ENCODE peak calls at places on chromosomes 4 and X, in nine cellular contexts. G is cardiac muscle cell; T is BE2C; O is astrocyte of the spinal cord; C is fibroblast of mammary gland; V is activated CD8-positive, alpha-beta T cell treated with anti-CD3 and anti-CD28 coated beads for 36 hours; N is tibial artery; D is breast epithelium; I is choroid plexus epithelial cell. W is an unnamed sample.

GRCh38 chr4:22607382-22607781 is 85.4 kb upstream of the GBA3 start:
- DNase-seq in G (peak), T (peak), O (peak), C (peak), V (peak), N (no peak), D (no peak), I (peak), W (peak)

GRCh38 chr4:165765053-165765452 is 108.0 kb upstream of the TLL1 start:
- DNase-seq in G (no peak), T (no peak), O (no peak), C (no peak), V (no peak), N (no peak), D (no peak), I (peak), W (no peak)

GRCh38 chr4:112514079-112514448 is 1.9 kb downstream of the NEUROG2 start:
- DNase-seq in G (no peak), T (no peak), O (no peak), C (no peak), V (peak), N (no peak), D (no peak), I (no peak), W (no peak)

GRCh38 chr4:158007566-158007965 is 165.3 kb downstream of the GASK1B start:
- DNase-seq in G (no peak), T (no peak), O (no peak), C (no peak), V (no peak), N (no peak), D (no peak), I (no peak), W (no peak)

GRCh38 chr4:78544681-78545080 is 6.9 kb upstream of the ANXA3 start:
- DNase-seq in G (no peak), T (no peak), O (peak), C (no peak), V (no peak), N (no peak), D (no peak), I (no peak), W (no peak)

GRCh38 chr4:33160126-33160525 is 2440.0 kb downstream of the PCDH7 start:
- DNase-seq in G (peak), T (peak), O (no peak), C (peak), V (no peak), N (no peak), D (no peak), I (peak), W (no peak)

GRCh38 chrX:84108589-84108988 is 79.4 kb downstream of the RPS6KA6 start:
- DNase-seq in G (no peak), T (no peak), O (no peak), C (no peak), V (no peak), N (no peak), D (no peak), I (no peak), W (no peak)

GRCh38 chr4:157423526-157424020 is 203.0 kb downstream of the GRIA2 start:
- DNase-seq in G (no peak), T (no peak), O (no peak), C (no peak), V (no peak), N (no peak), D (no peak), I (no peak), W (no peak)

GRCh38 chr4:172998527-172999469 is 169.8 kb upstream of the GALNT7 start:
- DNase-seq in G (no peak), T (no peak), O (peak), C (peak), V (no peak), N (no peak), D (no peak), I (peak), W (no peak)

GRCh38 chr4:180798016-180798574 is 1445.1 kb upstream of the TENM3 start:
- DNase-seq in G (no peak), T (no peak), O (no peak), C (no peak), V (no peak), N (no peak), D (no peak), I (no peak), W (no peak)

GRCh38 chr4:173001571-173001970 is 167.0 kb upstream of the GALNT7 start:
- DNase-seq in G (no peak), T (no peak), O (peak), C (peak), V (no peak), N (no peak), D (no peak), I (peak), W (no peak)

GRCh38 chrX:105837227-105837626 is 14.9 kb downstream of the NRK start:
- DNase-seq in G (peak), T (no peak), O (peak), C (peak), V (no peak), N (peak), D (peak), I (peak), W (no peak)

GRCh38 chr4:128358231-128358902 is 70.8 kb upstream of the PGRMC2 start:
- DNase-seq in G (peak), T (no peak), O (peak), C (peak), V (no peak), N (no peak), D (no peak), I (peak), W (no peak)

GRCh38 chr4:76311896-76312331 is 5.4 kb downstream of the STBD1 start:
- DNase-seq in G (no peak), T (no peak), O (no peak), C (no peak), V (no peak), N (no peak), D (no peak), I (no peak), W (peak)

GRCh38 chr4:40524642-40525041 is 105.0 kb downstream of the RBM47 start:
- DNase-seq in G (no peak), T (no peak), O (peak), C (peak), V (no peak), N (no peak), D (no peak), I (peak), W (no peak)

GRCh38 chr4:145482209-145483021 is 762 bp downstream of the SMAD1 start:
- DNase-seq in G (peak), T (peak), O (peak), C (peak), V (peak), N (peak), D (peak), I (peak), W (peak)

GRCh38 chr4:174117445-174117844 is 166.0 kb downstream of the FBXO8 start:
- DNase-seq in G (no peak), T (peak), O (no peak), C (no peak), V (no peak), N (no peak), D (no peak), I (no peak), W (no peak)

GRCh38 chr4:23279377-23279988 is 586.7 kb downstream of the GBA3 start:
- DNase-seq in G (no peak), T (no peak), O (peak), C (peak), V (no peak), N (no peak), D (no peak), I (peak), W (no peak)

GRCh38 chr4:129545599-129546278 is 449.8 kb downstream of the C4orf33 start:
- DNase-seq in G (peak), T (peak), O (peak), C (peak), V (no peak), N (peak), D (no peak), I (peak), W (no peak)

GRCh38 chr4:87188932-87189331 is 31.5 kb downstream of the KLHL8 start:
- DNase-seq in G (no peak), T (no peak), O (no peak), C (no peak), V (no peak), N (no peak), D (no peak), I (no peak), W (no peak)

GRCh38 chrX:31629195-31629594 is 557.4 kb upstream of the FTHL17 start:
- DNase-seq in G (no peak), T (no peak), O (no peak), C (no peak), V (no peak), N (no peak), D (no peak), I (no peak), W (no peak)

GRCh38 chrX:4925911-4926310 is 1212.5 kb upstream of the PRKX start:
- DNase-seq in G (no peak), T (no peak), O (peak), C (no peak), V (no peak), N (no peak), D (no peak), I (no peak), W (no peak)

GRCh38 chr4:53494851-53495250 is 96.4 kb downstream of the LNX1 start:
- DNase-seq in G (no peak), T (no peak), O (no peak), C (no peak), V (no peak), N (no peak), D (no peak), I (no peak), W (no peak)

GRCh38 chr4:101689220-101689619 is 101.3 kb upstream of the BANK1 start:
- DNase-seq in G (no peak), T (no peak), O (no peak), C (no peak), V (no peak), N (no peak), D (no peak), I (no peak), W (no peak)

GRCh38 chr4:56874166-56874565 is 33.5 kb upstream of the REST start:
- DNase-seq in G (peak), T (no peak), O (no peak), C (no peak), V (no peak), N (no peak), D (no peak), I (no peak), W (no peak)

GRCh38 chr4:38091636-38092035 is 131.4 kb downstream of the PTTG2 start:
- DNase-seq in G (no peak), T (no peak), O (peak), C (peak), V (no peak), N (no peak), D (no peak), I (peak), W (no peak)

GRCh38 chr4:6150046-6150735 is 50.2 kb downstream of the JAKMIP1 start:
- DNase-seq in G (no peak), T (no peak), O (no peak), C (no peak), V (no peak), N (no peak), D (no peak), I (no peak), W (no peak)

GRCh38 chr4:106986486-106986885 is 49.6 kb downstream of the DKK2 start:
- DNase-seq in G (no peak), T (no peak), O (peak), C (peak), V (no peak), N (no peak), D (no peak), I (peak), W (no peak)

GRCh38 chrX:133654801-133655200 is 239.5 kb upstream of the GPC4 start:
- DNase-seq in G (no peak), T (no peak), O (no peak), C (peak), V (no peak), N (no peak), D (no peak), I (peak), W (no peak)

GRCh38 chr4:34046580-34046979 is 2197.7 kb downstream of the ARAP2 start:
- DNase-seq in G (no peak), T (no peak), O (peak), C (peak), V (no peak), N (no peak), D (no peak), I (peak), W (no peak)

GRCh38 chr4:687975-688694 is 816 bp downstream of the SLC49A3 start:
- DNase-seq in G (no peak), T (no peak), O (no peak), C (no peak), V (no peak), N (no peak), D (no peak), I (no peak), W (no peak)

GRCh38 chr4:183444953-183445543 is 612 bp downstream of the CDKN2AIP start:
- DNase-seq in G (peak), T (peak), O (no peak), C (peak), V (peak), N (peak), D (no peak), I (peak), W (peak)

GRCh38 chr4:111781611-111782010 is 363.6 kb upstream of the FAM241A start:
- DNase-seq in G (no peak), T (no peak), O (no peak), C (no peak), V (no peak), N (no peak), D (no peak), I (no peak), W (no peak)

GRCh38 chrX:107894038-107894437 is 68.4 kb downstream of the MID2 start:
- DNase-seq in G (peak), T (no peak), O (peak), C (peak), V (peak), N (no peak), D (no peak), I (peak), W (no peak)

GRCh38 chr4:152515678-152516077 is 20.2 kb downstream of the FBXW7 start:
- DNase-seq in G (no peak), T (no peak), O (peak), C (peak), V (no peak), N (no peak), D (no peak), I (peak), W (no peak)

GRCh38 chrX:12961191-12961718 is 13.7 kb upstream of the TMSB4X start:
- DNase-seq in G (no peak), T (no peak), O (no peak), C (peak), V (no peak), N (no peak), D (no peak), I (peak), W (no peak)

GRCh38 chr4:72531322-72531721 is 37.7 kb downstream of the ADAMTS3 start:
- DNase-seq in G (no peak), T (no peak), O (no peak), C (no peak), V (peak), N (no peak), D (no peak), I (no peak), W (no peak)

GRCh38 chr4:72525938-72526337 is 43.1 kb downstream of the ADAMTS3 start:
- DNase-seq in G (peak), T (peak), O (peak), C (peak), V (no peak), N (peak), D (no peak), I (peak), W (no peak)

GRCh38 chr4:72531768-72532290 is 37.2 kb downstream of the ADAMTS3 start:
- DNase-seq in G (no peak), T (no peak), O (no peak), C (no peak), V (no peak), N (no peak), D (no peak), I (no peak), W (no peak)

GRCh38 chr4:72529144-72529822 is 39.7 kb downstream of the ADAMTS3 start:
- DNase-seq in G (no peak), T (no peak), O (no peak), C (no peak), V (peak), N (no peak), D (no peak), I (no peak), W (no peak)

DNA sequence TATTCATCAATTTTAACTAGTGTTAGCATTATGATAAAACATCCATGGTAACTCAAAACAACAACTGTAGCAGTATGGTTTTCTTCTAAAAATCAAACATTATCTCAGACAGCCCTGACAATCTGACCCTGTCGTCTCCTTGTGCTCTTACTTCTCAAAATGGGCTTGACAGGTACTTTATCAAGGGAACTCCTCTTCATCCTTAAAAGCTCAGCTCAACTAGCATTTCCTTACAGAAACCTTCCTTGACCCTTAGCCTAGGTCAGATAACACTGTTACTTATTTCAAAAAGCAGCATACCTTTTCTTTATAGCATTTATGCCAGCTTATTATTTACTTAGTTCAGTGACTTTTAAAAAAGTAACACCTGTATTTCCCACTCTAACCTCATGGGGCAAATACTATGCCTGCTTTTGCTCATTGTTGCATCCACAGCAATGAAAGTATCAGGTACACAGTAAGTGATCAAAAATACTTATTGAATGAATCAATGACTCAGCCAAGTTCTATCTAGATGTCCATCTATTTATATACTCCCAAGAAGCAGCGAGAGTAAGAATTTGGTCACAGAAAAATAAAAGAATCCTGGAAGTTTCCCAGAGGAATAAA is 41.9 kb downstream of the ADAMTS3 start:
- DNase-seq in G (no peak), T (no peak), O (no peak), C (no peak), V (no peak), N (no peak), D (no peak), I (no peak), W (no peak)
- TF ChIP-seq CTCF in G (no peak), T (peak), O (no peak), C (no peak), V (no peak), N (no peak), D (no peak), I (no peak), W (no peak)

DNA sequence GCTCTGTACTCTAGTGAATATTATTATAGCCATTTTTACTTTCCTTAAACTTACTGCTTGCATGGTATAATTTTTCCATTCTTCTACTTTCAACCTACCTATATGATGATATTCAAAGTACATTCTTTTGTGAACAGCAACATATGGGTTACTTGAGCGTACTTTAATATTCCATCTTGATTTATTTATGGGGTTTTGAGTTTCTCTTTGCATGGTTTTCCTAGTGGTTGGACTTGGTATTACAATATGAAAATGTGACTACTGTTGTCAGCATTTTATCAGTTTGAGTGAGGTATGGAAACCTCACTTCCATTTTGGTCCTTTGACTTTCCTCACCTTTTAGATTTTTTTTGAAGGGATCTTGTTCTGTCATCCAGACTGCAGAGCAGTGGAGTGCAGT is 35.9 kb downstream of the ADGRG4 start:
- DNase-seq in G (no peak), T (no peak), O (no peak), C (peak), V (no peak), N (no peak), D (no peak), I (peak), W (no peak)
- TF ChIP-seq CTCF in G (peak), T (peak), O (peak), C (peak), V (peak), N (no peak), D (no peak), I (no peak), W (peak)

GRCh38 chrX:45850775-45851433 is 650.2 kb upstream of the DIPK2B start:
- DNase-seq in G (peak), T (no peak), O (peak), C (peak), V (peak), N (no peak), D (no peak), I (no peak), W (peak)

GRCh38 chrX:45851434-45851991 is 650.8 kb upstream of the DIPK2B start:
- DNase-seq in G (peak), T (no peak), O (no peak), C (no peak), V (peak), N (no peak), D (no peak), I (peak), W (peak)

GRCh38 chrX:45850197-45850774 is 649.6 kb upstream of the DIPK2B start:
- DNase-seq in G (peak), T (no peak), O (peak), C (no peak), V (peak), N (no peak), D (no peak), I (peak), W (no peak)

GRCh38 chrX:45847966-45848365 is 647.3 kb upstream of the DIPK2B start:
- DNase-seq in G (no peak), T (no peak), O (no peak), C (no peak), V (no peak), N (no peak), D (no peak), I (peak), W (no peak)

GRCh38 chrX:45849261-45849660 is 648.6 kb upstream of the DIPK2B start:
- DNase-seq in G (peak), T (no peak), O (peak), C (peak), V (peak), N (no peak), D (no peak), I (peak), W (no peak)
- TF ChIP-seq CTCF in G (peak), T (peak), O (peak), C (peak), V (peak), N (no peak), D (no peak), I (peak), W (no peak)

DNA sequence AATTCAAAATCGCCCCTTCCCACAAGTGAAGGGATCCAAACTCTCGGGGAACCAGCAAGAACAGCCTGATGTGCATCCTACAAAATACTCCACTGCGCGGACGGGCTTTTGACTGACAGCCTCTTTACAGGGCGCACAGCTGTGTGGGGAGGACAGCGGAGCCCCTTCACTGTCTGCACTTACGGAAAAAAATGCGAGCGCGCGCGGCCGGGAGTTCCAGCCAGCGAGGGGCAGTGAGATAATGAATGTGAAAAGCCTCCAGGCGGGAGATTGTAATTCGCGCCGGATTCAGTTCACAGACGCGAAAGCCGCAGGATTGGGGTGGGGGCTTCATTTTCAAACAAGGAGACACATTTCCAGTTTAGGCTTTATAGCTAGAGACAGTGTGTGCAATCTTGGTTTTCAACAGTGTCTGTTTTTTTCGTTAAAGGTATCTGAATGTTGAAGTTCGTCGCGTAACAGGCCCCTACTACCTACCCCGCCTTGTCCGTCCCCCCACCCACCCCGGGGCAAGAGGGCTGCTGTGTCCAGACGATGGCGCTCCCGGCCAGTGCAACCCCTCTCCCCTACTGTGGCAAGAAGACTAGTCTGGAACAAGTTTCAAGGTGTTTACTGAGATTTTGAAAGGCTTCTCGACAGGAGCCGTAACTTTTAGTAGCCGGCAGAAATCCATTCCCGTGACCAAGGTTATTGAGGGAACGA is 1.7 kb upstream of the GPR50 start:
- DNase-seq in G (peak), T (no peak), O (no peak), C (no peak), V (no peak), N (no peak), D (no peak), I (no peak), W (no peak)
- TF ChIP-seq CTCF in G (no peak), T (no peak), O (no peak), C (no peak), V (no peak), N (no peak), D (no peak), I (no peak), W (no peak)

W was measured in glutamatergic neuron.